ENCODE peak calls at places on chromosomes 2 and 18, in nine cellular contexts. B, X, I, U, F, R, Q, G and J are unnamed samples.

GRCh38 chr18:63073481-63073880 is 246.1 kb downstream of the BCL2 start:
- DNase-seq in G (no peak), R (no peak), B (no peak), Q (peak; percentile 9), F (no peak), U (no peak), I (no peak), X (peak; percentile 54), J (no peak)

GRCh38 chr2:165952600-165953210 is 871 bp downstream of the TTC21B start:
- DNase-seq in B (no peak), G (peak; percentile 12), R (no peak), U (no peak), Q (no peak), I (peak; percentile 34), F (no peak), X (peak; percentile 83), J (no peak)

GRCh38 chr2:237045449-237045848 is 40.2 kb upstream of the COPS8 start:
- DNase-seq in Q (no peak), U (no peak), F (no peak), B (no peak), R (no peak), I (peak; percentile 9), G (peak; percentile 29), X (no peak), J (no peak)

GRCh38 chr2:127707890-127708648 is 6.8 kb downstream of the SFT2D3 start:
- DNase-seq in U (no peak), R (no peak), X (no peak), F (no peak), Q (no peak), G (peak; percentile 11), I (no peak), B (no peak), J (no peak)

GRCh38 chr18:34709631-34710429 is at the start of gene DTNA:
- DNase-seq in I (peak; percentile 97), R (no peak), F (no peak), Q (no peak), B (no peak), U (no peak), X (peak; percentile 26), G (peak; percentile 97), J (no peak)

GRCh38 chr2:97845133-97845532 is 131.8 kb downstream of the ZAP70 start:
- DNase-seq in I (no peak), R (no peak), F (no peak), U (no peak), X (no peak), B (no peak), Q (no peak), G (no peak), J (no peak)

GRCh38 chr2:112004246-112004645 is 50.8 kb upstream of the TMEM87B start:
- DNase-seq in Q (no peak), R (no peak), G (peak; percentile 16), I (no peak), F (peak; percentile 36), B (peak; percentile 62), X (no peak), U (no peak), J (no peak)

GRCh38 chr2:61733563-61733962 is 120.3 kb downstream of the FAM161A start:
- DNase-seq in Q (no peak), B (no peak), U (no peak), X (no peak), I (peak; percentile 45), R (no peak), G (peak; percentile 68), F (no peak), J (no peak)

GRCh38 chr18:1018211-1018651 is 113.6 kb downstream of the ADCYAP1 start:
- DNase-seq in U (no peak), F (no peak), R (no peak), Q (no peak), B (no peak), G (peak; percentile 85), X (no peak), I (peak; percentile 34), J (no peak)

GRCh38 chr18:59929621-59930295 is 30.0 kb downstream of the PMAIP1 start:
- DNase-seq in F (no peak), I (peak; percentile 58), U (no peak), G (peak; percentile 56), X (no peak), B (no peak), Q (no peak), R (no peak), J (no peak)

GRCh38 chr2:11748861-11749645 is 2.6 kb downstream of the LPIN1 start:
- DNase-seq in U (no peak), B (no peak), X (no peak), F (no peak), I (no peak), R (no peak), G (no peak), Q (no peak), J (no peak)

GRCh38 chr2:48109491-48110204 is 203.3 kb upstream of the FBXO11 start:
- DNase-seq in R (no peak), U (no peak), F (no peak), G (no peak), Q (no peak), B (no peak), I (no peak), X (peak; percentile 31), J (no peak)

GRCh38 chr2:10267551-10268465 is 34.9 kb upstream of the HPCAL1 start:
- DNase-seq in U (peak; percentile 13), F (peak; percentile 90), X (no peak), I (no peak), B (peak; percentile 78), G (no peak), Q (no peak), R (peak; percentile 70), J (no peak)

GRCh38 chr2:178666458-178666857 is 140.8 kb downstream of the TTN start:
- DNase-seq in F (no peak), U (no peak), B (no peak), R (no peak), X (peak; percentile 16), G (no peak), Q (no peak), I (no peak), J (no peak)

DNA sequence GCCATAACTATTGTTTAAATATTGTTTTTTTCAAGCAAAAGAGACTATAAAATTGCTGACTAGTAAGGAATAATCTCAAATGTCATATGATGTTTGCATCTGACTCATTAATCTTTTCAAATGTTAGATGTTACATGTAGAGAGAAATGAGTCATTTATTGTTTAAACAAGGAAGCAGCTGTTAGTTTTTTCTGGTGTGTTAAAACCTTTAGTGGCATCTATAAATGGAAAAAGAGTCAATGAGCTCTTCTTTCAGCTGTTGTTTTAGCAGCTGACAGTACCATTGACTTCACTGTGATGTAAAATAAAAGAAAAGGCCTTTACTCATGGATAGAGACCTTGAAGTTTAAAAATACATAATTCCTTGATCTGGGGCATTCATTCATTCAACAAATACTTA is 1.8 kb upstream of the KLHL41 start:
- DNase-seq in F (no peak), X (peak; percentile 85), B (no peak), I (peak; percentile 69), U (no peak), G (peak; percentile 61), R (no peak), Q (no peak), J (no peak)
- H3K27ac ChIP-seq in F (no peak overlapping the region), X (peak overlapping the region; percentile 79), B (peak overlapping the region; percentile 87), I (peak overlapping the region; percentile 13), U (no peak overlapping the region), G (no peak overlapping the region), R (no peak overlapping the region), Q (no peak overlapping the region), J (no peak overlapping the region)

GRCh38 chr2:42867093-42868065 is 75.0 kb upstream of the HAAO start:
- DNase-seq in R (no peak), Q (no peak), I (no peak), F (peak; percentile 71), B (no peak), G (no peak), X (no peak), U (no peak), J (no peak)

GRCh38 chr2:42868096-42868495 is 75.7 kb upstream of the HAAO start:
- DNase-seq in G (no peak), Q (no peak), B (no peak), I (no peak), R (no peak), X (no peak), F (no peak), U (no peak), J (no peak)

GRCh38 chr2:42864641-42865280 is 72.4 kb upstream of the HAAO start:
- DNase-seq in U (no peak), B (no peak), G (no peak), Q (no peak), F (no peak), I (no peak), R (no peak), X (no peak), J (no peak)

GRCh38 chr2:42864222-42864621 is 71.8 kb upstream of the HAAO start:
- DNase-seq in U (no peak), Q (no peak), R (no peak), F (no peak), I (no peak), G (no peak), X (no peak), B (no peak), J (no peak)

DNA sequence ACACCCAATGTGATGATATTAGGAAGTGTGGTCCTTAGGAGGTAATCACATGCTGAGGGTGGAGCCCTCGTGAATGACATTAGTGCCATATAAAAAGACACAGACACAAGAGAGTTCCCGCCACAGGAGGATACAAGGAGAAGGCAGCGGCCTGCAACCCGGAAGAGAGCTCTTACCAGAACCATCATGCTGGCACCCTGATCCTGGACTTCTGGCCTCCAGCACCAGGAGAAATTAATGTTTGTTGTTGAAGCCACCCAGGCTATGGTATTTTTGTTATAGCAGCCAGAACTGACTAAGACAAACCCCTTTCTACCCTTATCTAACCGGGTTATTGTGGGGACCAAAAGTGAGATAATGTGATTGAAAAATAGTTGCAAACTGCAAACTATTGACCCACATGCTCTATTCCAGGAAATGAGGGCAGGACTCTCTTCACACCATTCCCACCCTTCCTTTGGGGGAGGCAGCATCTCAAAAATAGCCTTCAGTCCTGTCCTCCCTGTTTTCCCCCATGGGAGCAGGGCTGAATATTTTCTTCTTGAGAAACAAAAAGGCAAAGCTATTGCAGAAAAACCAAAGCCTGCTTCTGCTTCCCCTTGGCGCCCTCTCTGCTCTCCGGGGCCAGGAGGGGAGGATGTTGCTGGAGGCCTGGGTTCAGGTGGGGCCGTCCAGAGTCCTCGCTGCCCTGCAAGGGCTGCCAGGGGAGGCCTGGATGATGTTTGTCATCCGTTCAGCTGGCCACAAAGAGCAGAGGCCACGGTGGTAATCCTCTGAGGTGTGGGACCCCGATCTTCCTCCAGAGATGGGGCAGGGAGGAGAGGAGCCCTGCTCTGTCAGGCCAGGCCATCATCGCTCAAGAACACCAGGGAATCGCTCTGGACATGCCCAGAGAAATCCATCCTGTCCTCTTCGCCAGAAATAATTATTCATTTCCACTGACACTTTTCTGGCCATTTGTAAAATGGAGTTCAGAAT is 73.8 kb upstream of the HAAO start:
- DNase-seq in B (peak; percentile 84), X (no peak), G (no peak), U (no peak), Q (no peak), R (no peak), I (no peak), F (no peak), J (no peak)
- H3K27ac ChIP-seq in B (peak overlapping the region; percentile 20), X (no peak overlapping the region), G (no peak overlapping the region), U (no peak overlapping the region), Q (no peak overlapping the region), R (peak overlapping the region; percentile 48), I (no peak overlapping the region), F (peak overlapping the region; percentile 59), J (no peak overlapping the region)

GRCh38 chr2:20586379-20586715 is 64.6 kb downstream of the HS1BP3 start:
- DNase-seq in G (no peak), F (no peak), B (no peak), I (no peak), U (no peak), Q (no peak), R (peak; percentile 18), X (no peak), J (no peak)
- H3K27ac ChIP-seq in G (no peak overlapping the region), F (no peak overlapping the region), B (no peak overlapping the region), I (no peak overlapping the region), U (no peak overlapping the region), Q (no peak overlapping the region), R (no peak overlapping the region), X (no peak overlapping the region), J (no peak overlapping the region)

GRCh38 chr2:230796280-230796862 is 68.4 kb upstream of the ITM2C start:
- DNase-seq in B (no peak), R (no peak), I (peak; percentile 81), G (peak; percentile 86), U (no peak), F (no peak), X (peak; percentile 72), Q (no peak), J (no peak)
- H3K27ac ChIP-seq in B (peak overlapping the region; percentile 80), R (no peak overlapping the region), I (peak overlapping the region; percentile 91), G (peak overlapping the region; percentile 90), U (no peak overlapping the region), F (no peak overlapping the region), X (peak overlapping the region; percentile 98), Q (peak overlapping the region; percentile 28), J (no peak overlapping the region)